ENCODE peak calls at places on chromosomes 11 and 22, in eight cellular contexts. V is HT-29; D is Caki2; Z is T-helper 1 cell; A is stimulated activated CD4-positive, alpha-beta T cell treated with anti-CD3 and anti-CD28 coated beads, Interleukin-2, amount 100 ng/mL, for 48 hours; O is mesothelial cell of epicardium; G is HCEC 1CT; U is endothelial cell. P is an unnamed sample.

GRCh38 chr11:116164843-116165242 is 607.9 kb downstream of the BUD13 start:
- DNase-seq in Z (no peak), U (no peak), O (no peak), G (no peak), V (no peak), A (no peak), D (no peak), P (no peak)

GRCh38 chr11:9003573-9004309 is at the start of gene NRIP3:
- DNase-seq in D (peak), V (no peak), G (peak), U (peak), Z (peak), A (peak), O (peak), P (peak)

GRCh38 chr11:106608677-106609076 is 409.6 kb downstream of the GUCY1A2 start:
- DNase-seq in G (peak), A (no peak), O (no peak), V (no peak), D (no peak), Z (no peak), U (no peak), P (no peak)

GRCh38 chr11:10201343-10201742 is 92.7 kb downstream of the SBF2 start:
- DNase-seq in U (no peak), D (no peak), Z (no peak), V (no peak), O (no peak), A (no peak), G (no peak), P (no peak)

GRCh38 chr11:45089251-45089650 is 57.2 kb upstream of the PRDM11 start:
- DNase-seq in U (no peak), V (no peak), O (no peak), A (no peak), G (peak), Z (no peak), D (no peak), P (no peak)

GRCh38 chr22:21712751-21713427 is 22.7 kb downstream of the YPEL1 start:
- DNase-seq in A (peak), U (peak), G (peak), V (peak), O (no peak), Z (peak), D (peak), P (peak)

GRCh38 chr11:113675003-113675471 is 31.1 kb downstream of the TMPRSS5 start:
- DNase-seq in G (peak), D (no peak), U (no peak), V (no peak), Z (peak), A (peak), O (no peak), P (no peak)

GRCh38 chr22:39908737-39909136 is 7.9 kb downstream of the GRAP2 start:
- DNase-seq in O (no peak), Z (peak), D (no peak), U (no peak), V (no peak), G (peak), A (no peak), P (no peak)

GRCh38 chr11:115678942-115679341 is 174.7 kb upstream of the CADM1 start:
- DNase-seq in G (no peak), O (no peak), D (no peak), V (peak), U (peak), A (no peak), Z (no peak), P (no peak)

GRCh38 chr22:23756891-23757290 is 2.7 kb upstream of the VPREB3 start:
- DNase-seq in D (no peak), U (no peak), O (no peak), A (no peak), V (no peak), Z (no peak), G (no peak), P (no peak)

GRCh38 chr11:20672575-20672974 is 3.2 kb downstream of the NELL1 start:
- DNase-seq in O (no peak), Z (no peak), D (no peak), V (peak), A (no peak), G (no peak), U (no peak), P (no peak)

GRCh38 chr11:45927684-45928413 is 5.4 kb downstream of the LARGE2 start:
- DNase-seq in G (no peak), V (no peak), A (no peak), D (no peak), U (no peak), O (no peak), Z (no peak), P (no peak)

GRCh38 chr22:27089303-27089702 is 431.9 kb downstream of the MIAT start:
- DNase-seq in Z (no peak), D (no peak), G (no peak), V (no peak), U (no peak), A (no peak), O (no peak), P (no peak)

GRCh38 chr11:74466916-74467885 is at the start of gene KCNE3:
- DNase-seq in U (peak), D (no peak), G (no peak), Z (no peak), A (no peak), O (peak), V (peak), P (peak)

GRCh38 chr22:33302049-33302545 is 243.9 kb upstream of the SYN3 start:
- DNase-seq in U (peak), D (peak), O (peak), V (peak), A (peak), Z (peak), G (no peak), P (peak)

GRCh38 chr11:118343981-118344521 is at the start of gene CD3G:
- DNase-seq in Z (peak), U (no peak), G (no peak), D (no peak), O (no peak), V (no peak), A (peak), P (no peak)

GRCh38 chr11:83689062-83689461 is 402.9 kb upstream of the CCDC90B start:
- DNase-seq in D (no peak), V (no peak), O (no peak), A (no peak), G (no peak), Z (no peak), U (no peak), P (no peak)

GRCh38 chr11:37817727-37818270 is 1219.8 kb upstream of the RAG2 start:
- DNase-seq in D (no peak), Z (no peak), G (no peak), O (no peak), U (no peak), A (no peak), V (no peak), P (no peak)

GRCh38 chr11:84817998-84818397 is 809.1 kb downstream of the DLG2 start:
- DNase-seq in A (no peak), O (no peak), U (no peak), Z (no peak), V (no peak), G (peak), D (no peak), P (no peak)

GRCh38 chr22:30290318-30290678 is 993 bp upstream of the CASTOR1 start:
- DNase-seq in D (no peak), Z (no peak), O (no peak), G (no peak), A (no peak), U (no peak), V (no peak), P (no peak)

GRCh38 chr11:65700377-65700776 is 11.7 kb upstream of the KAT5 start:
- DNase-seq in U (no peak), Z (no peak), A (no peak), V (no peak), G (no peak), D (no peak), O (no peak), P (no peak)

GRCh38 chr11:128716661-128717210 is 22.9 kb downstream of the FLI1 start:
- DNase-seq in D (no peak), U (no peak), A (no peak), V (no peak), Z (peak), G (peak), O (no peak), P (no peak)

GRCh38 chr11:15123849-15124248 is 9.1 kb downstream of the INSC start:
- DNase-seq in G (peak), D (peak), A (no peak), O (no peak), U (no peak), V (no peak), Z (no peak), P (no peak)

GRCh38 chr11:62974848-62975522 is 9.8 kb downstream of the SLC22A6 start:
- DNase-seq in Z (no peak), V (peak), U (peak), A (no peak), G (peak), D (no peak), O (peak), P (no peak)

GRCh38 chr11:65777821-65778361 is 2.9 kb downstream of the AP5B1 start:
- DNase-seq in D (no peak), U (no peak), G (no peak), O (no peak), Z (no peak), V (no peak), A (no peak), P (no peak)

GRCh38 chr11:118202599-118203422 is 22.0 kb downstream of the JAML start:
- DNase-seq in V (peak), D (no peak), U (no peak), G (no peak), Z (peak), A (peak), O (no peak), P (peak)

GRCh38 chr11:27040302-27041115 is at the start of gene BBOX1:
- DNase-seq in U (no peak), O (no peak), Z (no peak), D (no peak), A (no peak), G (no peak), V (peak), P (no peak)

GRCh38 chr11:117528061-117528780 is 200.6 kb downstream of the CEP164 start:
- DNase-seq in V (no peak), A (no peak), O (no peak), Z (no peak), D (no peak), G (no peak), U (no peak), P (no peak)

GRCh38 chr11:69252494-69252845 is 41.5 kb upstream of the MYEOV start:
- DNase-seq in Z (no peak), O (no peak), G (no peak), V (no peak), U (no peak), D (no peak), A (no peak), P (no peak)

GRCh38 chr11:106447631-106448191 is 370.2 kb downstream of the AASDHPPT start:
- DNase-seq in U (no peak), G (no peak), A (no peak), O (no peak), V (no peak), Z (no peak), D (no peak), P (no peak)

GRCh38 chr11:47014097-47014496 is 77.5 kb downstream of the CSTPP1 start:
- DNase-seq in O (no peak), G (no peak), A (no peak), Z (no peak), D (no peak), V (no peak), U (no peak), P (no peak)

GRCh38 chr22:38246692-38247091 is 26.1 kb downstream of the TMEM184B start:
- DNase-seq in O (no peak), A (no peak), G (no peak), U (no peak), Z (no peak), D (no peak), V (no peak), P (no peak)

GRCh38 chr11:69704508-69705245 is 855 bp upstream of the FGF19 start:
- DNase-seq in A (peak), V (no peak), D (no peak), U (peak), O (peak), G (no peak), Z (no peak), P (no peak)

GRCh38 chr11:75476716-75477613 is 44.0 kb upstream of the KLHL35 start:
- DNase-seq in D (no peak), A (no peak), U (no peak), O (no peak), Z (no peak), G (no peak), V (no peak), P (no peak)

GRCh38 chr22:29244785-29245625 is 22.8 kb downstream of the RHBDD3 start:
- DNase-seq in V (no peak), A (no peak), O (no peak), Z (no peak), D (no peak), G (no peak), U (no peak), P (no peak)

GRCh38 chr11:122025757-122026156 is 90.3 kb downstream of the BLID start:
- DNase-seq in O (no peak), A (no peak), U (no peak), G (no peak), Z (no peak), D (no peak), V (no peak), P (no peak)

GRCh38 chr11:36048496-36049247 is 104.8 kb downstream of the LDLRAD3 start:
- DNase-seq in O (no peak), A (no peak), V (no peak), D (no peak), U (no peak), Z (no peak), G (no peak), P (no peak)

GRCh38 chr11:69689484-69690319 is 14.1 kb downstream of the FGF19 start:
- DNase-seq in O (no peak), V (no peak), A (no peak), Z (no peak), G (no peak), U (no peak), D (no peak), P (no peak)

GRCh38 chr11:83918471-83918870 is 632.3 kb upstream of the CCDC90B start:
- DNase-seq in O (no peak), V (no peak), G (no peak), A (no peak), D (no peak), Z (no peak), U (no peak), P (no peak)

GRCh38 chr11:2547806-2548205 is 103.0 kb downstream of the KCNQ1 start:
- DNase-seq in U (no peak), G (no peak), V (no peak), O (peak), D (no peak), A (no peak), Z (no peak), P (no peak)

P was measured in CMK.